ENCODE peak calls at places on chromosome 12, in seven cellular contexts. One of them, this sample, is unnamed.
A peak's percentile ranks its signal among the peaks of the same experiment; 100 is the strongest.

GRCh38 chr12:121805800-121806555 is 2.2 kb downstream of the SETD1B start:
- DNase-seq in adipocyte: no peak
- DNase-seq in CD4-positive, alpha-beta memory T cell: peak; percentile 46
- DNase-seq in upper lobe of left lung: no peak
- DNase-seq in heart right ventricle: no peak
- DNase-seq in tibial artery: no peak
- DNase-seq in suprapubic skin: peak; percentile 64
- DNase-seq in this sample: no peak

GRCh38 chr12:97912943-97913342 is 450.3 kb downstream of the RMST start:
- DNase-seq in adipocyte: no peak
- DNase-seq in upper lobe of left lung: no peak
- DNase-seq in suprapubic skin: peak; percentile 59
- DNase-seq in heart right ventricle: no peak
- DNase-seq in CD4-positive, alpha-beta memory T cell: no peak
- DNase-seq in tibial artery: peak; percentile 80
- DNase-seq in this sample: no peak

GRCh38 chr12:69648476-69648875 is 37.8 kb upstream of the LRRC10 start:
- DNase-seq in suprapubic skin: no peak
- DNase-seq in CD4-positive, alpha-beta memory T cell: no peak
- DNase-seq in upper lobe of left lung: no peak
- DNase-seq in tibial artery: no peak
- DNase-seq in heart right ventricle: no peak
- DNase-seq in adipocyte: peak; percentile 86
- DNase-seq in this sample: no peak

GRCh38 chr12:101127521-101128219 is 82.4 kb downstream of the SLC5A8 start:
- DNase-seq in tibial artery: no peak
- DNase-seq in CD4-positive, alpha-beta memory T cell: no peak
- DNase-seq in heart right ventricle: no peak
- DNase-seq in adipocyte: peak; percentile 64
- DNase-seq in upper lobe of left lung: no peak
- DNase-seq in suprapubic skin: no peak
- DNase-seq in this sample: peak; percentile 81

GRCh38 chr12:92717202-92717601 is 14.4 kb downstream of the PLEKHG7 start:
- DNase-seq in suprapubic skin: no peak
- DNase-seq in CD4-positive, alpha-beta memory T cell: no peak
- DNase-seq in upper lobe of left lung: no peak
- DNase-seq in adipocyte: peak; percentile 53
- DNase-seq in tibial artery: no peak
- DNase-seq in heart right ventricle: no peak
- DNase-seq in this sample: no peak

GRCh38 chr12:75964150-75964549 is 67.4 kb downstream of the PHLDA1 start:
- DNase-seq in suprapubic skin: no peak
- DNase-seq in CD4-positive, alpha-beta memory T cell: no peak
- DNase-seq in heart right ventricle: no peak
- DNase-seq in adipocyte: no peak
- DNase-seq in upper lobe of left lung: peak; percentile 80
- DNase-seq in tibial artery: no peak
- DNase-seq in this sample: no peak

GRCh38 chr12:87828384-87828973 is 200.7 kb downstream of the C12orf50 start:
- DNase-seq in heart right ventricle: no peak
- DNase-seq in adipocyte: no peak
- DNase-seq in upper lobe of left lung: no peak
- DNase-seq in tibial artery: no peak
- DNase-seq in CD4-positive, alpha-beta memory T cell: no peak
- DNase-seq in suprapubic skin: no peak
- DNase-seq in this sample: no peak

GRCh38 chr12:100741084-100741711 is 53.4 kb upstream of the ANO4 start:
- DNase-seq in tibial artery: no peak
- DNase-seq in heart right ventricle: no peak
- DNase-seq in CD4-positive, alpha-beta memory T cell: peak; percentile 7
- DNase-seq in upper lobe of left lung: no peak
- DNase-seq in adipocyte: peak; percentile 70
- DNase-seq in suprapubic skin: no peak
- DNase-seq in this sample: peak; percentile 4

GRCh38 chr12:42893802-42894201 is 304.3 kb upstream of the PRICKLE1 start:
- DNase-seq in adipocyte: no peak
- DNase-seq in heart right ventricle: no peak
- DNase-seq in suprapubic skin: no peak
- DNase-seq in CD4-positive, alpha-beta memory T cell: no peak
- DNase-seq in tibial artery: no peak
- DNase-seq in upper lobe of left lung: no peak
- DNase-seq in this sample: no peak

GRCh38 chr12:85441740-85442139 is 161.7 kb downstream of the ALX1 start:
- DNase-seq in tibial artery: no peak
- DNase-seq in upper lobe of left lung: no peak
- DNase-seq in adipocyte: peak; percentile 74
- DNase-seq in CD4-positive, alpha-beta memory T cell: no peak
- DNase-seq in suprapubic skin: no peak
- DNase-seq in heart right ventricle: no peak
- DNase-seq in this sample: no peak

GRCh38 chr12:124884587-124885438 is 21.1 kb upstream of the SCARB1 start:
- DNase-seq in upper lobe of left lung: no peak
- DNase-seq in tibial artery: no peak
- DNase-seq in adipocyte: no peak
- DNase-seq in CD4-positive, alpha-beta memory T cell: no peak
- DNase-seq in heart right ventricle: no peak
- DNase-seq in suprapubic skin: no peak
- DNase-seq in this sample: no peak

GRCh38 chr12:47954467-47955045 is 8.8 kb upstream of the TMEM106C start:
- DNase-seq in CD4-positive, alpha-beta memory T cell: no peak
- DNase-seq in upper lobe of left lung: no peak
- DNase-seq in adipocyte: no peak
- DNase-seq in suprapubic skin: no peak
- DNase-seq in heart right ventricle: no peak
- DNase-seq in tibial artery: no peak
- DNase-seq in this sample: no peak

GRCh38 chr12:67991158-67991557 is 1.9 kb downstream of the IFNG-AS1 start:
- DNase-seq in heart right ventricle: no peak
- DNase-seq in adipocyte: no peak
- DNase-seq in tibial artery: no peak
- DNase-seq in suprapubic skin: no peak
- DNase-seq in CD4-positive, alpha-beta memory T cell: peak; percentile 49
- DNase-seq in upper lobe of left lung: no peak
- DNase-seq in this sample: no peak

GRCh38 chr12:79871621-79872020 is 63.3 kb downstream of the PPP1R12A start:
- DNase-seq in tibial artery: no peak
- DNase-seq in CD4-positive, alpha-beta memory T cell: no peak
- DNase-seq in heart right ventricle: no peak
- DNase-seq in adipocyte: no peak
- DNase-seq in upper lobe of left lung: no peak
- DNase-seq in suprapubic skin: no peak
- DNase-seq in this sample: no peak

GRCh38 chr12:27732281-27732680 is 21.6 kb downstream of the MRPS35 start:
- DNase-seq in suprapubic skin: no peak
- DNase-seq in tibial artery: no peak
- DNase-seq in upper lobe of left lung: no peak
- DNase-seq in CD4-positive, alpha-beta memory T cell: no peak
- DNase-seq in adipocyte: no peak
- DNase-seq in heart right ventricle: no peak
- DNase-seq in this sample: no peak

GRCh38 chr12:93911436-93911835 is 234.3 kb downstream of the CRADD start:
- DNase-seq in suprapubic skin: no peak
- DNase-seq in adipocyte: peak; percentile 48
- DNase-seq in heart right ventricle: no peak
- DNase-seq in CD4-positive, alpha-beta memory T cell: no peak
- DNase-seq in upper lobe of left lung: no peak
- DNase-seq in tibial artery: no peak
- DNase-seq in this sample: no peak

GRCh38 chr12:1279050-1279449 is 288.0 kb downstream of the ERC1 start:
- DNase-seq in CD4-positive, alpha-beta memory T cell: no peak
- DNase-seq in tibial artery: no peak
- DNase-seq in adipocyte: no peak
- DNase-seq in heart right ventricle: no peak
- DNase-seq in suprapubic skin: no peak
- DNase-seq in upper lobe of left lung: no peak
- DNase-seq in this sample: no peak

GRCh38 chr12:53965251-53966069 is 7.5 kb upstream of the HOXC11 start:
- DNase-seq in adipocyte: no peak
- DNase-seq in suprapubic skin: no peak
- DNase-seq in tibial artery: peak; percentile 88
- DNase-seq in CD4-positive, alpha-beta memory T cell: no peak
- DNase-seq in heart right ventricle: no peak
- DNase-seq in upper lobe of left lung: no peak
- DNase-seq in this sample: peak; percentile 97

GRCh38 chr12:22410497-22410896 is 76.0 kb upstream of the ST8SIA1 start:
- DNase-seq in upper lobe of left lung: no peak
- DNase-seq in tibial artery: no peak
- DNase-seq in CD4-positive, alpha-beta memory T cell: no peak
- DNase-seq in suprapubic skin: no peak
- DNase-seq in heart right ventricle: no peak
- DNase-seq in adipocyte: no peak
- DNase-seq in this sample: no peak

GRCh38 chr12:42323856-42324255 is 2.0 kb downstream of the ZCRB1 start:
- DNase-seq in adipocyte: no peak
- DNase-seq in heart right ventricle: no peak
- DNase-seq in tibial artery: no peak
- DNase-seq in CD4-positive, alpha-beta memory T cell: no peak
- DNase-seq in suprapubic skin: no peak
- DNase-seq in upper lobe of left lung: no peak
- DNase-seq in this sample: no peak

DNA sequence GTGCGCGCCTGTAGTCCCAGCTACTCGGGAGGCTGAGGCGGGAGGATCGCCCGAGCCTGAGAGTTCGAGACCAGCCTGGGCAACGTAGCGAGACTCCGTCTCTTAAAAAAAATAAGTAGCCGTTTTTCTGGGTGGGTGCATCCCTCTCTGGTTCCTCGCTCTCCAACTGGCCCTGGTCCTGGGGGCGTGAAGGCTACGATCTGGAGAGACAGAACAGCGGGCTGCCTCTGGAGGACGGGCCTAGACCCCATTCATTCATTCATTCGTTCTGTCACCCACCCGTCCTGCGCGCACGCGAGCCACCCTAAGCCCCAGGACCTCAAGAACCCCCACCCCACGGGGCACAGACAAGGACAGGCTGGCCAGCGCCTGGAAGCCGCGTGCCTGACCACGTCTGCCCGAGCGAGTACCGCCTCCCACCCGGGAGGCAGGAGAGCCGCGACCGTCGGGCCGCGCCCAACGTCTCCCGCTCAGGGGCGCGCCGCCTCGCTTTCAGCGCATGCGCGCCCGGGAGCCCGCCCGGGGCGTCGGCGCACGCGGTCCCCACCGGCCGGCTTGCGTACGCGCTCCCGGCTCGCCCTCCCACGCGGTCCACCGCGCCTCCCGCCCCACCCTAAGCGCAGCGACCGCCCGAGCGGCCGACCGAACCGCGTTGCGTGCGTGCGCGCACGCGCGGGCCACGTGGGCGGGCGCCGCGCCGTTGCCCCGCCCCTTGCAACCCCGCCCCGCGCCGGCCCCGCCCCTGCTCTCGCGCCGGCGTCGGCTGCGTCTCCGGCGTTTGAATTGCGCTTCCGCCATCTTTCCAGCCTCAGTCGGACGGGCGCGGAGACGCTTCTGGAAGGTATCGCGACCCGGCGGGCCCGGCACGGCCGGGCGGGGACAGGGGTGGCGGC is at the start of gene RAN:
- DNase-seq in tibial artery: peak; percentile 96
- DNase-seq in heart right ventricle: peak; percentile 90
- DNase-seq in adipocyte: peak; percentile 98
- DNase-seq in CD4-positive, alpha-beta memory T cell: peak; percentile 93
- DNase-seq in suprapubic skin: peak; percentile 92
- DNase-seq in upper lobe of left lung: peak; percentile 92
- DNase-seq in this sample: peak; percentile 78
- H3K4me1 ChIP-seq in tibial artery: peaks cover 22% of the 10 kb centered on the region
- H3K4me1 ChIP-seq in heart right ventricle: peaks cover 34% of the 10 kb centered on the region
- H3K4me1 ChIP-seq in adipocyte: peaks cover 23% of the 10 kb centered on the region
- H3K4me1 ChIP-seq in CD4-positive, alpha-beta memory T cell: peaks cover 65% of the 10 kb centered on the region
- H3K4me1 ChIP-seq in suprapubic skin: peaks cover 27% of the 10 kb centered on the region
- H3K4me1 ChIP-seq in upper lobe of left lung: peaks cover 22% of the 10 kb centered on the region
- H3K4me1 ChIP-seq in this sample: peaks cover 27% of the 10 kb centered on the region

GRCh38 chr12:90791445-90791844 is 163.5 kb downstream of the CCER1 start:
- DNase-seq in upper lobe of left lung: no peak
- DNase-seq in tibial artery: no peak
- DNase-seq in suprapubic skin: no peak
- DNase-seq in adipocyte: no peak
- DNase-seq in CD4-positive, alpha-beta memory T cell: no peak
- DNase-seq in heart right ventricle: no peak
- DNase-seq in this sample: no peak

GRCh38 chr12:90794212-90794611 is 160.8 kb downstream of the CCER1 start:
- DNase-seq in adipocyte: no peak
- DNase-seq in upper lobe of left lung: no peak
- DNase-seq in CD4-positive, alpha-beta memory T cell: no peak
- DNase-seq in suprapubic skin: no peak
- DNase-seq in heart right ventricle: no peak
- DNase-seq in tibial artery: no peak
- DNase-seq in this sample: no peak

GRCh38 chr12:90790747-90791146 is 164.2 kb downstream of the CCER1 start:
- DNase-seq in suprapubic skin: no peak
- DNase-seq in heart right ventricle: no peak
- DNase-seq in upper lobe of left lung: no peak
- DNase-seq in tibial artery: no peak
- DNase-seq in adipocyte: no peak
- DNase-seq in CD4-positive, alpha-beta memory T cell: no peak
- DNase-seq in this sample: no peak
- H3K36me3 ChIP-seq in suprapubic skin: no peaks in the 10 kb centered on the region
- H3K36me3 ChIP-seq in heart right ventricle: no peaks in the 10 kb centered on the region
- H3K36me3 ChIP-seq in upper lobe of left lung: no peaks in the 10 kb centered on the region
- H3K36me3 ChIP-seq in tibial artery: no peaks in the 10 kb centered on the region
- H3K36me3 ChIP-seq in adipocyte: no peaks in the 10 kb centered on the region
- H3K36me3 ChIP-seq in CD4-positive, alpha-beta memory T cell: no peaks in the 10 kb centered on the region
- H3K36me3 ChIP-seq in this sample: no peaks in the 10 kb centered on the region

DNA sequence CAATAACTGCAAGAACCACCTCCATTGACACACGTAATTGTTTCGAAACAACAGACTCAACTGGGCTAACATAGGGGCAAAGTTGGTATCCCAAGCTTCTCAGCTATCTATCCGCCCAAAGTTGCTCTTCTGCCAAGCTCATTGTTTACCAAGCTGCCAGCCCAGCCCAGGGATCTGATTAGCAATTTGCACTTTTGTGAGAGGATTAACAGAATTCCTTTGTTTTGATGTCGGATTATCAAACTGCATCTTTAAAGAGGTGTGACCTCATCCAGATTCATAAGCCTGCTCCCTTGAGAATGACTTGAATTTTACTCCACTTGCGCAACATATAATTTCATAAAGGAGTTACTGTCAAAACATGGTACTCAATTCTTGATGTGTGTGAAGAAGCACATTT is 430.7 kb upstream of the SOX5 start:
- DNase-seq in upper lobe of left lung: no peak
- DNase-seq in suprapubic skin: no peak
- DNase-seq in tibial artery: no peak
- DNase-seq in heart right ventricle: no peak
- DNase-seq in adipocyte: no peak
- DNase-seq in CD4-positive, alpha-beta memory T cell: no peak
- DNase-seq in this sample: no peak
- H3K4me3 ChIP-seq in upper lobe of left lung: no peak overlapping the region
- H3K4me3 ChIP-seq in suprapubic skin: no peak overlapping the region
- H3K4me3 ChIP-seq in tibial artery: no peak overlapping the region
- H3K4me3 ChIP-seq in heart right ventricle: no peak overlapping the region
- H3K4me3 ChIP-seq in adipocyte: no peak overlapping the region
- H3K4me3 ChIP-seq in CD4-positive, alpha-beta memory T cell: no peak overlapping the region
- H3K4me3 ChIP-seq in this sample: no peak overlapping the region

DNA sequence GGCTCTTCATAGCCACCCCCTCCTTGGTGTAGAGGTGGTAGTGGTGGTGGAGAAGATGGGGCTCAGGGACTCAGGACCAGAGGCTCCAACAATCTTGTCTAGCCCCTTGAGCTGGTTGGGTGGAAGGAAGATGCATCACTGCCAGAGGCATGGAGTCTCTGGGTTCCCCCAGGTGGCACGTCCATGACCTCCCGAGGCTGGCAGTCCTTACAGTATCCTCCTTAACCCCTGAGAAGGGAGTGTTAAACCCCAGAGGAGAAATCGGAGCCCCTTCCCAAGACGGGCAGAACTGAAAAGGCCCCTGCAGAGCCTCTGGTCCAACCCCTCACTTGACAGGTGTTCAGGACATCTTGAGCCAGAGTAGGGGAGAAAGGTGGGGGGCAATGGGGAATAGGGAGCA is 9.1 kb downstream of the KRT83 start:
- DNase-seq in adipocyte: no peak
- DNase-seq in suprapubic skin: peak; percentile 34
- DNase-seq in heart right ventricle: no peak
- DNase-seq in upper lobe of left lung: no peak
- DNase-seq in tibial artery: peak; percentile 31
- DNase-seq in CD4-positive, alpha-beta memory T cell: no peak
- DNase-seq in this sample: no peak
- H3K4me1 ChIP-seq in adipocyte: peaks cover 5% of the 10 kb centered on the region
- H3K4me1 ChIP-seq in suprapubic skin: peaks cover 13% of the 10 kb centered on the region
- H3K4me1 ChIP-seq in heart right ventricle: peaks cover 7% of the 10 kb centered on the region
- H3K4me1 ChIP-seq in upper lobe of left lung: no peaks in the 10 kb centered on the region
- H3K4me1 ChIP-seq in tibial artery: peaks cover 20% of the 10 kb centered on the region
- H3K4me1 ChIP-seq in CD4-positive, alpha-beta memory T cell: no peaks in the 10 kb centered on the region
- H3K4me1 ChIP-seq in this sample: peaks cover 13% of the 10 kb centered on the region